ENCODE peak calls at places on chromosomes 4 and X, in six cellular contexts. One of them, this sample, is unnamed.

GRCh38 chr4:38867478-38868054 is at the start of gene FAM114A1:
- DNase-seq in nephron progenitor cell: peak
- DNase-seq in K562: peak
- DNase-seq in mesothelial cell of epicardium: peak
- DNase-seq in IMR-90: peak
- DNase-seq in fibroblast of mammary gland: peak
- DNase-seq in this sample: peak

GRCh38 chr4:7598939-7599790 is 164.4 kb upstream of the PSAPL1 start:
- DNase-seq in mesothelial cell of epicardium: no peak
- DNase-seq in IMR-90: no peak
- DNase-seq in nephron progenitor cell: no peak
- DNase-seq in K562: no peak
- DNase-seq in fibroblast of mammary gland: no peak
- DNase-seq in this sample: no peak

GRCh38 chrX:17527932-17528331 is 152.9 kb downstream of the NHS start:
- DNase-seq in nephron progenitor cell: no peak
- DNase-seq in K562: no peak
- DNase-seq in mesothelial cell of epicardium: no peak
- DNase-seq in IMR-90: no peak
- DNase-seq in fibroblast of mammary gland: no peak
- DNase-seq in this sample: no peak

GRCh38 chrX:109049416-109049815 is 313.1 kb upstream of the IRS4 start:
- DNase-seq in K562: no peak
- DNase-seq in fibroblast of mammary gland: no peak
- DNase-seq in mesothelial cell of epicardium: no peak
- DNase-seq in IMR-90: no peak
- DNase-seq in nephron progenitor cell: no peak
- DNase-seq in this sample: no peak

GRCh38 chrX:108139303-108139702 is 47.7 kb downstream of the ATG4A start:
- DNase-seq in mesothelial cell of epicardium: no peak
- DNase-seq in K562: peak
- DNase-seq in fibroblast of mammary gland: peak
- DNase-seq in IMR-90: no peak
- DNase-seq in nephron progenitor cell: no peak
- DNase-seq in this sample: no peak

GRCh38 chr4:26687728-26688127 is 103.8 kb downstream of the TBC1D19 start:
- DNase-seq in mesothelial cell of epicardium: no peak
- DNase-seq in fibroblast of mammary gland: peak
- DNase-seq in nephron progenitor cell: no peak
- DNase-seq in IMR-90: peak
- DNase-seq in K562: no peak
- DNase-seq in this sample: no peak

GRCh38 chrX:52271212-52271611 is 86.5 kb downstream of the MAGED4 start:
- DNase-seq in mesothelial cell of epicardium: no peak
- DNase-seq in nephron progenitor cell: peak
- DNase-seq in IMR-90: no peak
- DNase-seq in fibroblast of mammary gland: peak
- DNase-seq in K562: no peak
- DNase-seq in this sample: no peak

GRCh38 chr4:180380733-180381132 is 1862.5 kb upstream of the TENM3 start:
- DNase-seq in mesothelial cell of epicardium: no peak
- DNase-seq in nephron progenitor cell: no peak
- DNase-seq in fibroblast of mammary gland: peak
- DNase-seq in IMR-90: peak
- DNase-seq in K562: no peak
- DNase-seq in this sample: no peak

GRCh38 chr4:104022871-104023270 is 303.1 kb upstream of the TACR3 start:
- DNase-seq in K562: no peak
- DNase-seq in IMR-90: no peak
- DNase-seq in nephron progenitor cell: no peak
- DNase-seq in fibroblast of mammary gland: no peak
- DNase-seq in mesothelial cell of epicardium: no peak
- DNase-seq in this sample: no peak

GRCh38 chr4:28369504-28369903 is 1508.9 kb downstream of the STIM2 start:
- DNase-seq in mesothelial cell of epicardium: no peak
- DNase-seq in nephron progenitor cell: no peak
- DNase-seq in IMR-90: peak
- DNase-seq in K562: no peak
- DNase-seq in fibroblast of mammary gland: peak
- DNase-seq in this sample: no peak

GRCh38 chr4:121728066-121728465 is 31.3 kb upstream of the ANXA5 start:
- DNase-seq in mesothelial cell of epicardium: no peak
- DNase-seq in fibroblast of mammary gland: peak
- DNase-seq in K562: no peak
- DNase-seq in IMR-90: peak
- DNase-seq in nephron progenitor cell: no peak
- DNase-seq in this sample: no peak

GRCh38 chrX:99301990-99302389 is 1108.1 kb downstream of the PCDH19 start:
- DNase-seq in fibroblast of mammary gland: peak
- DNase-seq in mesothelial cell of epicardium: no peak
- DNase-seq in K562: peak
- DNase-seq in IMR-90: no peak
- DNase-seq in nephron progenitor cell: no peak
- DNase-seq in this sample: no peak
- TF ChIP-seq CTCF in fibroblast of mammary gland: peak
- TF ChIP-seq CTCF in mesothelial cell of epicardium: no peak
- TF ChIP-seq CTCF in K562: no peak
- TF ChIP-seq CTCF in IMR-90: no peak
- TF ChIP-seq CTCF in nephron progenitor cell: peak
- TF ChIP-seq CTCF in this sample: peak

GRCh38 chrX:46574337-46574940 is 874 bp downstream of the CHST7 start:
- DNase-seq in nephron progenitor cell: peak
- DNase-seq in fibroblast of mammary gland: no peak
- DNase-seq in K562: no peak
- DNase-seq in IMR-90: no peak
- DNase-seq in mesothelial cell of epicardium: no peak
- DNase-seq in this sample: no peak

GRCh38 chrX:46575991-46576392 is 2.4 kb downstream of the CHST7 start:
- DNase-seq in K562: no peak
- DNase-seq in nephron progenitor cell: peak
- DNase-seq in fibroblast of mammary gland: peak
- DNase-seq in mesothelial cell of epicardium: no peak
- DNase-seq in IMR-90: peak
- DNase-seq in this sample: no peak

GRCh38 chrX:46573896-46574336 is 351 bp downstream of the CHST7 start:
- DNase-seq in fibroblast of mammary gland: peak
- DNase-seq in nephron progenitor cell: peak
- DNase-seq in K562: no peak
- DNase-seq in mesothelial cell of epicardium: peak
- DNase-seq in IMR-90: peak
- DNase-seq in this sample: no peak

GRCh38 chrX:46575586-46575985 is 2.0 kb downstream of the CHST7 start:
- DNase-seq in K562: no peak
- DNase-seq in fibroblast of mammary gland: no peak
- DNase-seq in mesothelial cell of epicardium: no peak
- DNase-seq in nephron progenitor cell: no peak
- DNase-seq in IMR-90: no peak
- DNase-seq in this sample: no peak

GRCh38 chrX:46574941-46575381 is 1.4 kb downstream of the CHST7 start:
- DNase-seq in IMR-90: no peak
- DNase-seq in K562: no peak
- DNase-seq in nephron progenitor cell: peak
- DNase-seq in fibroblast of mammary gland: no peak
- DNase-seq in mesothelial cell of epicardium: no peak
- DNase-seq in this sample: no peak
- TF ChIP-seq CTCF in IMR-90: no peak
- TF ChIP-seq CTCF in K562: no peak
- TF ChIP-seq CTCF in nephron progenitor cell: no peak
- TF ChIP-seq CTCF in fibroblast of mammary gland: no peak
- TF ChIP-seq CTCF in mesothelial cell of epicardium: no peak
- TF ChIP-seq CTCF in this sample: no peak

DNA sequence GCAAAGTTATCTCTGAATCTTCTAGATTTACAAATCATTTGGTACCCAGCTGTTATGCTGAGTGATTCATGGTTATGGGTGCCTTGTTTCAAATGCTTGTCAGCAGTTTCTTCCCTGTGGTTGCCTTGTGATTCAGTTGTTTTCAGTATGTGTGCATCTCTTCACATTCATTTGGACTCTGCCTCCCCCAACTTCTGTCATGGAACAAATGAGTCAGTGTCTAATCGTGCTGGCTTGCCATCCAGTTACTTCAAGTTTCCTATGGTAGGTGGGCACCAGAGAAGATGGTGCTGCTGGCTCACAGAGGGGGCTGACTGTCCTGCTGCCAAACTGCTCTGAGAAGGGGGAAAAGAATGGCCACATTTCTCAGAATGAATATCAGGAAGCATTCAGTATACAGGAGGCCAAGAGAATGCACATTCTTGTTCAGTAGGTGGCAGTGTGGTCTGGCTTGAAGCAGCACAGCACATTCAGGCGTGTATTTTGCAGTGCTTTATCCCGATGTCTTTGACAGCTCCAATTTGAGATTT is 260.9 kb downstream of the GLUD2 start:
- DNase-seq in nephron progenitor cell: peak
- DNase-seq in mesothelial cell of epicardium: no peak
- DNase-seq in IMR-90: no peak
- DNase-seq in K562: peak
- DNase-seq in fibroblast of mammary gland: peak
- DNase-seq in this sample: no peak
- TF ChIP-seq CTCF in nephron progenitor cell: peak
- TF ChIP-seq CTCF in mesothelial cell of epicardium: no peak
- TF ChIP-seq CTCF in IMR-90: no peak
- TF ChIP-seq CTCF in K562: peak
- TF ChIP-seq CTCF in fibroblast of mammary gland: peak
- TF ChIP-seq CTCF in this sample: peak

GRCh38 chr4:108749119-108749518 is 13.7 kb downstream of the ETNPPL start:
- DNase-seq in IMR-90: no peak
- DNase-seq in K562: no peak
- DNase-seq in fibroblast of mammary gland: no peak
- DNase-seq in nephron progenitor cell: no peak
- DNase-seq in mesothelial cell of epicardium: no peak
- DNase-seq in this sample: no peak
- TF ChIP-seq CTCF in IMR-90: no peak
- TF ChIP-seq CTCF in K562: no peak
- TF ChIP-seq CTCF in fibroblast of mammary gland: no peak
- TF ChIP-seq CTCF in nephron progenitor cell: no peak
- TF ChIP-seq CTCF in mesothelial cell of epicardium: no peak
- TF ChIP-seq CTCF in this sample: no peak

DNA sequence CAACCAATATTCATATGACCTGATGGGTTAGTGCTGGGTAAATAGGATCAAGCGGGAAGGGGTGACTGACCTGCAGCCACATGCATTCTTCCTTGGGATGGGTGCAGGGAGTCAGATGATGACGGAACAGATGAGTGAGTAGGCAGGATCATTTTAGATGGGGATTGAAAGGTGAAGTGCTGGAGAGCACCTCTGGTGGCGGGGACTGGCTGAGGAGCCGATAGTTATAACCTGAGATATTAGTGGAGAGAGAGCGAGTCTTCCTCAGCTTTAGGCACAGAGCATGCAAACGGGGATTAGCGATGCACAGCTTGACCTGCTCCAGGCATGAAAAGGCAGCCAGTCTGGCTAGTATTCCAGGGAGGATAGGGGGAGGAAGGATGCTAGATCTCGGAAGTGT is 99.1 kb downstream of the AFF1 start:
- DNase-seq in IMR-90: no peak
- DNase-seq in K562: peak
- DNase-seq in fibroblast of mammary gland: no peak
- DNase-seq in nephron progenitor cell: no peak
- DNase-seq in mesothelial cell of epicardium: no peak
- DNase-seq in this sample: no peak
- TF ChIP-seq CTCF in IMR-90: no peak
- TF ChIP-seq CTCF in K562: peak
- TF ChIP-seq CTCF in fibroblast of mammary gland: no peak
- TF ChIP-seq CTCF in nephron progenitor cell: no peak
- TF ChIP-seq CTCF in mesothelial cell of epicardium: no peak
- TF ChIP-seq CTCF in this sample: no peak

DNA sequence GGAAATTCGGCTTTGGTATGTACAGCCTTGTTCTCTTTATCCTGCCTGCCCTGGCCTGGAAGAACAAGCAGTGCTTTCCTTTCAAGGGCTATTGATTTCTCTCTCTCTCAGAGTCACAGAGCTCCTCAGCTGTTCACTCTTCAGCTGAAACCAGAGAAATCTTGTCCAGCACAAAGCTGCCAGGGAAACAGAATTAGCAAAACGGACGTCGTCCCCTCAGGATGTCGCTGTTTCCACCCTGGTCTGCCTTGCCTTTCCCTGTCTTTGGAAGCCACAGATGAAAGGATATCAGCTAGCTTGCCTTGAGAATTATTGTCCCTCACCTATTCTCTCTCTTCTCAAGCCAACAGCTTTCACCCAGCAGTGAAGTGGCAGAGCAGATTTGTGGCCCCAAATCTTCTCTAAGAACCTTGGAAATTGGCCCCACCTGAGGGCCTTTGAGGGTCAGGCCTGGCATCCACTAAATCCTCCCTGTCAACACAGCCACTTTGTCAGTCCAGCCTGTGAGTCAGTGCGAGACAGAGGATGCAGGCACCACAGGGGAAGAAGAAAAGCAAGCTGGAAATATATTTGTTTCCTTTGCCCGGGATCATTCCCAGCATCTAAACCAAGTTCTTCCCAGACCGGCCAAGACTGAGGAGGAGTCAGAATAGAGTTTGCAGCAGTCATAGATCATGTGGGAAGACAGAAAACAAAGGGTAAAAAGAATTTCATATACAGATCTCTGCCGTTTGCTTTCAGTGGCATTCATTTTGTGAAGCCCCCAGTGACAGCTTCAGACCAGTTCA is 63.8 kb upstream of the MTM1 start:
- DNase-seq in fibroblast of mammary gland: peak
- DNase-seq in nephron progenitor cell: no peak
- DNase-seq in mesothelial cell of epicardium: no peak
- DNase-seq in IMR-90: peak
- DNase-seq in K562: no peak
- DNase-seq in this sample: no peak
- TF ChIP-seq CTCF in fibroblast of mammary gland: no peak
- TF ChIP-seq CTCF in nephron progenitor cell: no peak
- TF ChIP-seq CTCF in mesothelial cell of epicardium: no peak
- TF ChIP-seq CTCF in IMR-90: no peak
- TF ChIP-seq CTCF in K562: no peak
- TF ChIP-seq CTCF in this sample: no peak

DNA sequence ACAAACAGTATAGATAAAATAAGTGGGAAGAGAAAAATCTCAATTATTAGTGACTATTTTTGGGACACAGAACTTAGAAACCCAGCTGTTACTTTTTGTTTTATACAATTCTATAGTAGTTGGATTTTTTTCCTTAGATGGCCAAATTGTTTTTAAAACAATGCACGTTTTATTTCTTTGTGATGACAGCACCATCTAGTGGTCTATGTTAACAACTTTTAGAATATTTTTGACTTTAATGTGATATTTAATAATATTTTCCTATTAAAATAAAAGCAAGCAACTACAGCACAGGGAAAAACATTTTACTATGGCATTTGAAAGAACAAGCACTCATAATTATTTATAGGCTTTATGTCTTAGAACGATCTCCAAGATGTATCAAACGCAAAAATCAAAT is 5.6 kb upstream of the SMIM31 start:
- DNase-seq in fibroblast of mammary gland: peak
- DNase-seq in nephron progenitor cell: no peak
- DNase-seq in K562: peak
- DNase-seq in IMR-90: peak
- DNase-seq in mesothelial cell of epicardium: no peak
- DNase-seq in this sample: no peak
- TF ChIP-seq CTCF in fibroblast of mammary gland: peak
- TF ChIP-seq CTCF in nephron progenitor cell: peak
- TF ChIP-seq CTCF in K562: no peak
- TF ChIP-seq CTCF in IMR-90: peak
- TF ChIP-seq CTCF in mesothelial cell of epicardium: peak
- TF ChIP-seq CTCF in this sample: peak